ENCODE peak calls at places on chromosomes 12 and 14, in nine cellular contexts. One of them, this sample, is unnamed.
A peak's percentile ranks its signal among the peaks of the same experiment; 100 is the strongest.

GRCh38 chr12:132723015-132723763 is 12.5 kb downstream of the PGAM5 start:
- DNase-seq in stimulated activated CD8-positive, alpha-beta memory T cell treated with anti-CD3 and anti-CD28 coated beads, Interleukin-12 subunit alpha, Interleukin-12 subunit beta, amount 100 ng/mL, for 1 hour: no peak
- DNase-seq in GM18507: no peak
- DNase-seq in head of caudate nucleus: no peak
- DNase-seq in stimulated activated CD4-positive, alpha-beta T cell treated with anti-CD3 and anti-CD28 coated beads, Interleukin-15, amount 100 ng/mL, for 1 hour: no peak
- DNase-seq in pancreas: no peak
- DNase-seq in nucleus accumbens: no peak
- DNase-seq in SW480: no peak
- DNase-seq in cardiac muscle cell: no peak
- DNase-seq in this sample: no peak

GRCh38 chr14:94041551-94042346 is 15.6 kb downstream of the OTUB2 start:
- DNase-seq in cardiac muscle cell: peak; percentile 42
- DNase-seq in GM18507: no peak
- DNase-seq in SW480: no peak
- DNase-seq in head of caudate nucleus: peak; percentile 52
- DNase-seq in nucleus accumbens: no peak
- DNase-seq in stimulated activated CD4-positive, alpha-beta T cell treated with anti-CD3 and anti-CD28 coated beads, Interleukin-15, amount 100 ng/mL, for 1 hour: no peak
- DNase-seq in pancreas: no peak
- DNase-seq in stimulated activated CD8-positive, alpha-beta memory T cell treated with anti-CD3 and anti-CD28 coated beads, Interleukin-12 subunit alpha, Interleukin-12 subunit beta, amount 100 ng/mL, for 1 hour: no peak
- DNase-seq in this sample: no peak

GRCh38 chr12:114508529-114509129 is 102.7 kb upstream of the TBX5 start:
- DNase-seq in stimulated activated CD4-positive, alpha-beta T cell treated with anti-CD3 and anti-CD28 coated beads, Interleukin-15, amount 100 ng/mL, for 1 hour: peak; percentile 14
- DNase-seq in cardiac muscle cell: peak; percentile 88
- DNase-seq in stimulated activated CD8-positive, alpha-beta memory T cell treated with anti-CD3 and anti-CD28 coated beads, Interleukin-12 subunit alpha, Interleukin-12 subunit beta, amount 100 ng/mL, for 1 hour: peak; percentile 25
- DNase-seq in SW480: peak; percentile 39
- DNase-seq in pancreas: peak; percentile 30
- DNase-seq in nucleus accumbens: peak; percentile 33
- DNase-seq in head of caudate nucleus: peak; percentile 52
- DNase-seq in GM18507: peak; percentile 17
- DNase-seq in this sample: peak; percentile 71

GRCh38 chr14:67533754-67534085 is 630 bp downstream of the PLEKHH1 start:
- DNase-seq in stimulated activated CD8-positive, alpha-beta memory T cell treated with anti-CD3 and anti-CD28 coated beads, Interleukin-12 subunit alpha, Interleukin-12 subunit beta, amount 100 ng/mL, for 1 hour: no peak
- DNase-seq in cardiac muscle cell: peak; percentile 28
- DNase-seq in stimulated activated CD4-positive, alpha-beta T cell treated with anti-CD3 and anti-CD28 coated beads, Interleukin-15, amount 100 ng/mL, for 1 hour: no peak
- DNase-seq in GM18507: no peak
- DNase-seq in pancreas: no peak
- DNase-seq in head of caudate nucleus: no peak
- DNase-seq in nucleus accumbens: no peak
- DNase-seq in SW480: no peak
- DNase-seq in this sample: no peak

GRCh38 chr12:102425109-102426009 is 55.0 kb downstream of the IGF1 start:
- DNase-seq in SW480: no peak
- DNase-seq in GM18507: no peak
- DNase-seq in nucleus accumbens: no peak
- DNase-seq in head of caudate nucleus: no peak
- DNase-seq in pancreas: no peak
- DNase-seq in stimulated activated CD4-positive, alpha-beta T cell treated with anti-CD3 and anti-CD28 coated beads, Interleukin-15, amount 100 ng/mL, for 1 hour: no peak
- DNase-seq in cardiac muscle cell: no peak
- DNase-seq in stimulated activated CD8-positive, alpha-beta memory T cell treated with anti-CD3 and anti-CD28 coated beads, Interleukin-12 subunit alpha, Interleukin-12 subunit beta, amount 100 ng/mL, for 1 hour: no peak
- DNase-seq in this sample: no peak

GRCh38 chr12:124569375-124570148 is 2.1 kb upstream of the NCOR2 start:
- DNase-seq in stimulated activated CD4-positive, alpha-beta T cell treated with anti-CD3 and anti-CD28 coated beads, Interleukin-15, amount 100 ng/mL, for 1 hour: no peak
- DNase-seq in cardiac muscle cell: no peak
- DNase-seq in GM18507: no peak
- DNase-seq in stimulated activated CD8-positive, alpha-beta memory T cell treated with anti-CD3 and anti-CD28 coated beads, Interleukin-12 subunit alpha, Interleukin-12 subunit beta, amount 100 ng/mL, for 1 hour: no peak
- DNase-seq in pancreas: no peak
- DNase-seq in head of caudate nucleus: no peak
- DNase-seq in nucleus accumbens: no peak
- DNase-seq in SW480: no peak
- DNase-seq in this sample: no peak

GRCh38 chr12:131098178-131098981 is 144.7 kb downstream of the ADGRD1 start:
- DNase-seq in SW480: no peak
- DNase-seq in stimulated activated CD4-positive, alpha-beta T cell treated with anti-CD3 and anti-CD28 coated beads, Interleukin-15, amount 100 ng/mL, for 1 hour: no peak
- DNase-seq in cardiac muscle cell: no peak
- DNase-seq in GM18507: no peak
- DNase-seq in nucleus accumbens: no peak
- DNase-seq in head of caudate nucleus: no peak
- DNase-seq in pancreas: peak; percentile 7
- DNase-seq in stimulated activated CD8-positive, alpha-beta memory T cell treated with anti-CD3 and anti-CD28 coated beads, Interleukin-12 subunit alpha, Interleukin-12 subunit beta, amount 100 ng/mL, for 1 hour: no peak
- DNase-seq in this sample: no peak

GRCh38 chr14:28946267-28946666 is 179.7 kb downstream of the FOXG1 start:
- DNase-seq in head of caudate nucleus: no peak
- DNase-seq in nucleus accumbens: no peak
- DNase-seq in stimulated activated CD8-positive, alpha-beta memory T cell treated with anti-CD3 and anti-CD28 coated beads, Interleukin-12 subunit alpha, Interleukin-12 subunit beta, amount 100 ng/mL, for 1 hour: no peak
- DNase-seq in cardiac muscle cell: no peak
- DNase-seq in SW480: no peak
- DNase-seq in pancreas: no peak
- DNase-seq in GM18507: no peak
- DNase-seq in stimulated activated CD4-positive, alpha-beta T cell treated with anti-CD3 and anti-CD28 coated beads, Interleukin-15, amount 100 ng/mL, for 1 hour: no peak
- DNase-seq in this sample: no peak

GRCh38 chr12:12714276-12715001 is 2.7 kb upstream of the CDKN1B start:
- DNase-seq in pancreas: peak; percentile 63
- DNase-seq in cardiac muscle cell: no peak
- DNase-seq in nucleus accumbens: peak; percentile 40
- DNase-seq in head of caudate nucleus: no peak
- DNase-seq in stimulated activated CD4-positive, alpha-beta T cell treated with anti-CD3 and anti-CD28 coated beads, Interleukin-15, amount 100 ng/mL, for 1 hour: peak; percentile 25
- DNase-seq in SW480: peak; percentile 79
- DNase-seq in stimulated activated CD8-positive, alpha-beta memory T cell treated with anti-CD3 and anti-CD28 coated beads, Interleukin-12 subunit alpha, Interleukin-12 subunit beta, amount 100 ng/mL, for 1 hour: no peak
- DNase-seq in GM18507: no peak
- DNase-seq in this sample: no peak

GRCh38 chr12:93484315-93484981 is 17.1 kb downstream of the MRPL42 start:
- DNase-seq in pancreas: no peak
- DNase-seq in cardiac muscle cell: no peak
- DNase-seq in GM18507: no peak
- DNase-seq in stimulated activated CD8-positive, alpha-beta memory T cell treated with anti-CD3 and anti-CD28 coated beads, Interleukin-12 subunit alpha, Interleukin-12 subunit beta, amount 100 ng/mL, for 1 hour: no peak
- DNase-seq in stimulated activated CD4-positive, alpha-beta T cell treated with anti-CD3 and anti-CD28 coated beads, Interleukin-15, amount 100 ng/mL, for 1 hour: no peak
- DNase-seq in nucleus accumbens: no peak
- DNase-seq in head of caudate nucleus: no peak
- DNase-seq in SW480: no peak
- DNase-seq in this sample: no peak

GRCh38 chr14:95524706-95525512 is 8.5 kb upstream of the SYNE3 start:
- DNase-seq in cardiac muscle cell: no peak
- DNase-seq in SW480: peak; percentile 95
- DNase-seq in stimulated activated CD8-positive, alpha-beta memory T cell treated with anti-CD3 and anti-CD28 coated beads, Interleukin-12 subunit alpha, Interleukin-12 subunit beta, amount 100 ng/mL, for 1 hour: no peak
- DNase-seq in stimulated activated CD4-positive, alpha-beta T cell treated with anti-CD3 and anti-CD28 coated beads, Interleukin-15, amount 100 ng/mL, for 1 hour: no peak
- DNase-seq in head of caudate nucleus: no peak
- DNase-seq in nucleus accumbens: no peak
- DNase-seq in pancreas: no peak
- DNase-seq in GM18507: no peak
- DNase-seq in this sample: no peak

GRCh38 chr12:131714759-131715158 is 3.9 kb downstream of the SFSWAP start:
- DNase-seq in pancreas: no peak
- DNase-seq in stimulated activated CD4-positive, alpha-beta T cell treated with anti-CD3 and anti-CD28 coated beads, Interleukin-15, amount 100 ng/mL, for 1 hour: no peak
- DNase-seq in cardiac muscle cell: no peak
- DNase-seq in SW480: no peak
- DNase-seq in head of caudate nucleus: no peak
- DNase-seq in stimulated activated CD8-positive, alpha-beta memory T cell treated with anti-CD3 and anti-CD28 coated beads, Interleukin-12 subunit alpha, Interleukin-12 subunit beta, amount 100 ng/mL, for 1 hour: no peak
- DNase-seq in GM18507: no peak
- DNase-seq in nucleus accumbens: no peak
- DNase-seq in this sample: no peak

GRCh38 chr12:79765157-79765556 is 74.4 kb upstream of the PAWR start:
- DNase-seq in SW480: no peak
- DNase-seq in pancreas: no peak
- DNase-seq in cardiac muscle cell: no peak
- DNase-seq in stimulated activated CD4-positive, alpha-beta T cell treated with anti-CD3 and anti-CD28 coated beads, Interleukin-15, amount 100 ng/mL, for 1 hour: no peak
- DNase-seq in head of caudate nucleus: no peak
- DNase-seq in stimulated activated CD8-positive, alpha-beta memory T cell treated with anti-CD3 and anti-CD28 coated beads, Interleukin-12 subunit alpha, Interleukin-12 subunit beta, amount 100 ng/mL, for 1 hour: no peak
- DNase-seq in GM18507: no peak
- DNase-seq in nucleus accumbens: no peak
- DNase-seq in this sample: no peak

GRCh38 chr12:94245984-94246383 is 97.6 kb downstream of the PLXNC1 start:
- DNase-seq in GM18507: no peak
- DNase-seq in stimulated activated CD8-positive, alpha-beta memory T cell treated with anti-CD3 and anti-CD28 coated beads, Interleukin-12 subunit alpha, Interleukin-12 subunit beta, amount 100 ng/mL, for 1 hour: no peak
- DNase-seq in stimulated activated CD4-positive, alpha-beta T cell treated with anti-CD3 and anti-CD28 coated beads, Interleukin-15, amount 100 ng/mL, for 1 hour: no peak
- DNase-seq in SW480: no peak
- DNase-seq in nucleus accumbens: no peak
- DNase-seq in cardiac muscle cell: no peak
- DNase-seq in pancreas: no peak
- DNase-seq in head of caudate nucleus: no peak
- DNase-seq in this sample: no peak

GRCh38 chr12:108477055-108477880 is 37.8 kb upstream of the FICD start:
- DNase-seq in pancreas: no peak
- DNase-seq in SW480: no peak
- DNase-seq in head of caudate nucleus: no peak
- DNase-seq in GM18507: no peak
- DNase-seq in stimulated activated CD4-positive, alpha-beta T cell treated with anti-CD3 and anti-CD28 coated beads, Interleukin-15, amount 100 ng/mL, for 1 hour: no peak
- DNase-seq in nucleus accumbens: no peak
- DNase-seq in stimulated activated CD8-positive, alpha-beta memory T cell treated with anti-CD3 and anti-CD28 coated beads, Interleukin-12 subunit alpha, Interleukin-12 subunit beta, amount 100 ng/mL, for 1 hour: no peak
- DNase-seq in cardiac muscle cell: no peak
- DNase-seq in this sample: no peak

GRCh38 chr12:55637467-55637866 is 775 bp downstream of the OR10P1 start:
- DNase-seq in pancreas: no peak
- DNase-seq in nucleus accumbens: no peak
- DNase-seq in GM18507: no peak
- DNase-seq in cardiac muscle cell: no peak
- DNase-seq in head of caudate nucleus: no peak
- DNase-seq in stimulated activated CD8-positive, alpha-beta memory T cell treated with anti-CD3 and anti-CD28 coated beads, Interleukin-12 subunit alpha, Interleukin-12 subunit beta, amount 100 ng/mL, for 1 hour: no peak
- DNase-seq in SW480: peak; percentile 17
- DNase-seq in stimulated activated CD4-positive, alpha-beta T cell treated with anti-CD3 and anti-CD28 coated beads, Interleukin-15, amount 100 ng/mL, for 1 hour: no peak
- DNase-seq in this sample: no peak

This sample was measured in hypothalamus.